ENCODE peak calls at places on chromosomes 7 and 10, in six cellular contexts. One of them, this sample, is unnamed.

GRCh38 chr10:125057158-125058001 is 103.0 kb downstream of the CTBP2 start:
- DNase-seq in heart left ventricle: peak; percentile 77
- DNase-seq in astrocyte: peak; percentile 93
- DNase-seq in upper lobe of right lung: no peak
- DNase-seq in heart right ventricle: peak; percentile 35
- DNase-seq in psoas muscle: peak; percentile 59
- DNase-seq in this sample: peak; percentile 83

GRCh38 chr7:75991531-75992082 is 2.8 kb downstream of the TMEM120A start:
- DNase-seq in heart left ventricle: no peak
- DNase-seq in astrocyte: no peak
- DNase-seq in psoas muscle: no peak
- DNase-seq in heart right ventricle: no peak
- DNase-seq in upper lobe of right lung: no peak
- DNase-seq in this sample: no peak

GRCh38 chr7:134527979-134528371 is 608 bp downstream of the AKR1B10 start:
- DNase-seq in upper lobe of right lung: no peak
- DNase-seq in psoas muscle: peak; percentile 33
- DNase-seq in heart left ventricle: no peak
- DNase-seq in heart right ventricle: no peak
- DNase-seq in astrocyte: peak; percentile 74
- DNase-seq in this sample: peak; percentile 64

GRCh38 chr7:131948434-131949053 is 392.1 kb upstream of the PODXL start:
- DNase-seq in psoas muscle: peak; percentile 51
- DNase-seq in heart right ventricle: no peak
- DNase-seq in astrocyte: peak; percentile 34
- DNase-seq in upper lobe of right lung: no peak
- DNase-seq in heart left ventricle: peak; percentile 48
- DNase-seq in this sample: no peak

GRCh38 chr7:45136106-45137060 is 21.2 kb upstream of the RAMP3 start:
- DNase-seq in upper lobe of right lung: no peak
- DNase-seq in astrocyte: peak; percentile 50
- DNase-seq in heart left ventricle: no peak
- DNase-seq in psoas muscle: peak; percentile 44
- DNase-seq in heart right ventricle: no peak
- DNase-seq in this sample: peak; percentile 44

GRCh38 chr7:38905026-38905759 is 3.8 kb downstream of the VPS41 start:
- DNase-seq in heart left ventricle: no peak
- DNase-seq in heart right ventricle: no peak
- DNase-seq in upper lobe of right lung: no peak
- DNase-seq in psoas muscle: no peak
- DNase-seq in astrocyte: no peak
- DNase-seq in this sample: no peak

GRCh38 chr7:26346611-26347200 is 55.0 kb downstream of the SNX10 start:
- DNase-seq in heart right ventricle: no peak
- DNase-seq in heart left ventricle: no peak
- DNase-seq in psoas muscle: no peak
- DNase-seq in astrocyte: peak; percentile 54
- DNase-seq in upper lobe of right lung: peak; percentile 67
- DNase-seq in this sample: peak; percentile 12

GRCh38 chr10:133324198-133324792 is 12.4 kb downstream of the CALY start:
- DNase-seq in heart left ventricle: peak; percentile 51
- DNase-seq in astrocyte: peak; percentile 31
- DNase-seq in psoas muscle: peak; percentile 58
- DNase-seq in heart right ventricle: peak; percentile 61
- DNase-seq in upper lobe of right lung: peak; percentile 82
- DNase-seq in this sample: peak; percentile 65

GRCh38 chr10:132253092-132253687 is 54.6 kb downstream of the STK32C start:
- DNase-seq in astrocyte: no peak
- DNase-seq in upper lobe of right lung: no peak
- DNase-seq in heart left ventricle: no peak
- DNase-seq in psoas muscle: no peak
- DNase-seq in heart right ventricle: no peak
- DNase-seq in this sample: no peak

GRCh38 chr10:93963434-93963833 is 30.3 kb upstream of the PLCE1 start:
- DNase-seq in heart left ventricle: no peak
- DNase-seq in upper lobe of right lung: no peak
- DNase-seq in astrocyte: no peak
- DNase-seq in psoas muscle: no peak
- DNase-seq in heart right ventricle: no peak
- DNase-seq in this sample: no peak

GRCh38 chr10:6780008-6780677 is 200.1 kb upstream of the PRKCQ start:
- DNase-seq in heart left ventricle: no peak
- DNase-seq in psoas muscle: no peak
- DNase-seq in astrocyte: no peak
- DNase-seq in upper lobe of right lung: no peak
- DNase-seq in heart right ventricle: no peak
- DNase-seq in this sample: no peak

GRCh38 chr7:12069757-12070156 is 141.3 kb upstream of the TMEM106B start:
- DNase-seq in upper lobe of right lung: no peak
- DNase-seq in astrocyte: no peak
- DNase-seq in psoas muscle: no peak
- DNase-seq in heart right ventricle: no peak
- DNase-seq in heart left ventricle: no peak
- DNase-seq in this sample: no peak

GRCh38 chr10:122267849-122268737 is 3.0 kb upstream of the BTBD16 start:
- DNase-seq in psoas muscle: peak; percentile 40
- DNase-seq in heart right ventricle: peak; percentile 48
- DNase-seq in heart left ventricle: peak; percentile 56
- DNase-seq in astrocyte: no peak
- DNase-seq in upper lobe of right lung: no peak
- DNase-seq in this sample: peak; percentile 31

GRCh38 chr7:132390705-132391104 is 185.6 kb downstream of the PLXNA4 start:
- DNase-seq in heart left ventricle: no peak
- DNase-seq in astrocyte: peak; percentile 93
- DNase-seq in psoas muscle: no peak
- DNase-seq in heart right ventricle: no peak
- DNase-seq in upper lobe of right lung: no peak
- DNase-seq in this sample: peak; percentile 10

GRCh38 chr7:2495402-2496309 is 19.5 kb upstream of the GRIFIN start:
- DNase-seq in psoas muscle: no peak
- DNase-seq in astrocyte: no peak
- DNase-seq in heart right ventricle: no peak
- DNase-seq in heart left ventricle: no peak
- DNase-seq in upper lobe of right lung: no peak
- DNase-seq in this sample: no peak

GRCh38 chr10:121527690-121528089 is 70.6 kb downstream of the FGFR2 start:
- DNase-seq in heart left ventricle: no peak
- DNase-seq in upper lobe of right lung: no peak
- DNase-seq in astrocyte: peak; percentile 85
- DNase-seq in heart right ventricle: no peak
- DNase-seq in psoas muscle: no peak
- DNase-seq in this sample: peak; percentile 59

GRCh38 chr7:1114505-1114904 is 26.6 kb downstream of the GPER1 start:
- DNase-seq in heart right ventricle: no peak
- DNase-seq in upper lobe of right lung: peak; percentile 54
- DNase-seq in heart left ventricle: peak; percentile 13
- DNase-seq in psoas muscle: no peak
- DNase-seq in astrocyte: no peak
- DNase-seq in this sample: no peak

GRCh38 chr10:126043389-126043788 is 147.0 kb downstream of the FANK1 start:
- DNase-seq in astrocyte: no peak
- DNase-seq in psoas muscle: no peak
- DNase-seq in heart right ventricle: no peak
- DNase-seq in upper lobe of right lung: no peak
- DNase-seq in heart left ventricle: no peak
- DNase-seq in this sample: no peak

GRCh38 chr10:18157909-18158308 is 17.7 kb downstream of the CACNB2 start:
- DNase-seq in heart right ventricle: no peak
- DNase-seq in astrocyte: peak; percentile 95
- DNase-seq in heart left ventricle: no peak
- DNase-seq in upper lobe of right lung: no peak
- DNase-seq in psoas muscle: no peak
- DNase-seq in this sample: peak; percentile 57

GRCh38 chr10:120917521-120918250 is 66.5 kb downstream of the WDR11 start:
- DNase-seq in psoas muscle: no peak
- DNase-seq in heart left ventricle: no peak
- DNase-seq in astrocyte: no peak
- DNase-seq in upper lobe of right lung: no peak
- DNase-seq in heart right ventricle: no peak
- DNase-seq in this sample: no peak

GRCh38 chr10:61136151-61136550 is 192.2 kb upstream of the RHOBTB1 start:
- DNase-seq in heart right ventricle: no peak
- DNase-seq in upper lobe of right lung: no peak
- DNase-seq in astrocyte: peak; percentile 27
- DNase-seq in heart left ventricle: no peak
- DNase-seq in psoas muscle: no peak
- DNase-seq in this sample: peak; percentile 40

GRCh38 chr10:97534746-97535367 is 36.1 kb downstream of the UBTD1 start:
- DNase-seq in astrocyte: no peak
- DNase-seq in upper lobe of right lung: no peak
- DNase-seq in heart left ventricle: peak; percentile 22
- DNase-seq in psoas muscle: peak; percentile 51
- DNase-seq in heart right ventricle: no peak
- DNase-seq in this sample: no peak

GRCh38 chr10:129755075-129756020 is 208.7 kb downstream of the EBF3 start:
- DNase-seq in upper lobe of right lung: peak; percentile 34
- DNase-seq in heart right ventricle: no peak
- DNase-seq in astrocyte: no peak
- DNase-seq in heart left ventricle: no peak
- DNase-seq in psoas muscle: no peak
- DNase-seq in this sample: no peak

GRCh38 chr10:35631404-35631803 is 10.7 kb downstream of the FZD8 start:
- DNase-seq in upper lobe of right lung: no peak
- DNase-seq in heart right ventricle: no peak
- DNase-seq in psoas muscle: no peak
- DNase-seq in heart left ventricle: no peak
- DNase-seq in astrocyte: no peak
- DNase-seq in this sample: no peak

GRCh38 chr7:84985073-84985784 is 201.6 kb downstream of the SEMA3D start:
- DNase-seq in upper lobe of right lung: no peak
- DNase-seq in psoas muscle: no peak
- DNase-seq in heart right ventricle: no peak
- DNase-seq in astrocyte: peak; percentile 14
- DNase-seq in heart left ventricle: no peak
- DNase-seq in this sample: no peak

GRCh38 chr10:124231188-124232135 is 138.1 kb upstream of the CHST15 start:
- DNase-seq in heart right ventricle: no peak
- DNase-seq in upper lobe of right lung: no peak
- DNase-seq in psoas muscle: no peak
- DNase-seq in heart left ventricle: no peak
- DNase-seq in astrocyte: no peak
- DNase-seq in this sample: no peak

GRCh38 chr10:70761031-70761601 is 24.1 kb downstream of the TBATA start:
- DNase-seq in upper lobe of right lung: no peak
- DNase-seq in psoas muscle: no peak
- DNase-seq in heart right ventricle: no peak
- DNase-seq in astrocyte: no peak
- DNase-seq in heart left ventricle: no peak
- DNase-seq in this sample: peak; percentile 48

GRCh38 chr7:151630349-151630748 is 110.7 kb upstream of the RHEB start:
- DNase-seq in heart left ventricle: no peak
- DNase-seq in astrocyte: no peak
- DNase-seq in heart right ventricle: no peak
- DNase-seq in psoas muscle: no peak
- DNase-seq in upper lobe of right lung: no peak
- DNase-seq in this sample: no peak
- H3K4me3 ChIP-seq in heart left ventricle: peak overlapping the region; percentile 63
- H3K4me3 ChIP-seq in astrocyte: peak overlapping the region; percentile 83
- H3K4me3 ChIP-seq in heart right ventricle: peak overlapping the region; percentile 82
- H3K4me3 ChIP-seq in psoas muscle: no peak overlapping the region
- H3K4me3 ChIP-seq in upper lobe of right lung: peak overlapping the region; percentile 61
- H3K4me3 ChIP-seq in this sample: peak overlapping the region; percentile 84

GRCh38 chr10:50033481-50033880 is 34.3 kb upstream of the WASHC2A start:
- DNase-seq in upper lobe of right lung: no peak
- DNase-seq in heart right ventricle: no peak
- DNase-seq in psoas muscle: no peak
- DNase-seq in heart left ventricle: no peak
- DNase-seq in astrocyte: peak; percentile 62
- DNase-seq in this sample: peak; percentile 79
- H3K27me3 ChIP-seq in upper lobe of right lung: no peaks in the 10 kb centered on the region
- H3K27me3 ChIP-seq in heart right ventricle: no peaks in the 10 kb centered on the region
- H3K27me3 ChIP-seq in psoas muscle: no peaks in the 10 kb centered on the region
- H3K27me3 ChIP-seq in heart left ventricle: no peaks in the 10 kb centered on the region
- H3K27me3 ChIP-seq in astrocyte: no peaks in the 10 kb centered on the region
- H3K27me3 ChIP-seq in this sample: no peaks in the 10 kb centered on the region

GRCh38 chr7:21651697-21652096 is 108.9 kb downstream of the DNAH11 start:
- DNase-seq in heart right ventricle: no peak
- DNase-seq in astrocyte: no peak
- DNase-seq in psoas muscle: no peak
- DNase-seq in heart left ventricle: no peak
- DNase-seq in upper lobe of right lung: no peak
- DNase-seq in this sample: no peak

GRCh38 chr7:21653623-21654022 is 110.8 kb downstream of the DNAH11 start:
- DNase-seq in heart right ventricle: no peak
- DNase-seq in heart left ventricle: no peak
- DNase-seq in psoas muscle: no peak
- DNase-seq in upper lobe of right lung: no peak
- DNase-seq in astrocyte: no peak
- DNase-seq in this sample: no peak
- TF ChIP-seq CTCF in heart right ventricle: no peak
- TF ChIP-seq CTCF in heart left ventricle: no peak
- TF ChIP-seq CTCF in psoas muscle: no peak
- TF ChIP-seq CTCF in upper lobe of right lung: no peak
- TF ChIP-seq CTCF in astrocyte: no peak
- TF ChIP-seq CTCF in this sample: no peak

GRCh38 chr7:117118579-117119180 is 165.4 kb downstream of the ST7 start:
- DNase-seq in psoas muscle: no peak
- DNase-seq in heart right ventricle: no peak
- DNase-seq in heart left ventricle: no peak
- DNase-seq in astrocyte: no peak
- DNase-seq in upper lobe of right lung: no peak
- DNase-seq in this sample: no peak
- H3K4me3 ChIP-seq in psoas muscle: no peak overlapping the region
- H3K4me3 ChIP-seq in heart right ventricle: no peak overlapping the region
- H3K4me3 ChIP-seq in heart left ventricle: no peak overlapping the region
- H3K4me3 ChIP-seq in astrocyte: no peak overlapping the region
- H3K4me3 ChIP-seq in upper lobe of right lung: no peak overlapping the region
- H3K4me3 ChIP-seq in this sample: no peak overlapping the region

This sample was measured in brain microvascular endothelial cell.